ENCODE peak calls at places on chromosomes 6 and 20, in four cellular contexts. M is cardiac muscle cell; V is CD4-positive, CD25-positive, alpha-beta regulatory T cell; U is PC-3. R is an unnamed sample. For H3K4me1, the result is how much of the 10 kb centered on the place peaks cover.

GRCh38 chr6:38676974-38677544 is 25.9 kb downstream of the GLO1 start:
- DNase-seq in M (no peak), V (no peak), U (no peak), R (no peak)

GRCh38 chr6:138817799-138818198 is 21.9 kb downstream of the ECT2L start:
- DNase-seq in M (peak), V (no peak), U (peak), R (no peak)

GRCh38 chr6:165227644-165228329 is 81.6 kb downstream of the C6orf118 start:
- DNase-seq in M (no peak), V (no peak), U (peak), R (no peak)

GRCh38 chr6:31574106-31575061 is 981 bp upstream of the TNF start:
- DNase-seq in M (no peak), V (no peak), U (no peak), R (peak)

GRCh38 chr6:41548098-41548840 is 2.1 kb downstream of the FOXP4 start:
- DNase-seq in M (no peak), V (no peak), U (no peak), R (no peak)

GRCh38 chr20:31716818-31717477 is 5.7 kb downstream of the BCL2L1 start:
- DNase-seq in M (no peak), V (no peak), U (no peak), R (no peak)

GRCh38 chr6:24492475-24492874 is 2.3 kb upstream of the ALDH5A1 start:
- DNase-seq in M (peak), V (no peak), U (no peak), R (peak)

GRCh38 chr20:45407067-45407745 is 883 bp upstream of the DBNDD2 start:
- DNase-seq in M (peak), V (no peak), U (no peak), R (no peak)

GRCh38 chr20:61166324-61166723 is 85.7 kb upstream of the CDH4 start:
- DNase-seq in M (no peak), V (no peak), U (no peak), R (no peak)

GRCh38 chr6:22082278-22082677 is 214.6 kb downstream of the PRL start:
- DNase-seq in M (no peak), V (no peak), U (peak), R (no peak)

GRCh38 chr6:51660767-51661166 is 426.6 kb downstream of the PKHD1 start:
- DNase-seq in M (no peak), V (no peak), U (no peak), R (no peak)

GRCh38 chr20:56945057-56945456 is 316.0 kb downstream of the TFAP2C start:
- DNase-seq in M (no peak), V (no peak), U (peak), R (no peak)

GRCh38 chr6:88166493-88166900 is 350 bp upstream of the CNR1 start:
- DNase-seq in M (peak), V (no peak), U (no peak), R (no peak)

GRCh38 chr6:43359831-43360230 is 9.6 kb downstream of the ZNF318 start:
- DNase-seq in M (no peak), V (no peak), U (no peak), R (no peak)

GRCh38 chr6:2951723-2952122 is 19.6 kb downstream of the SERPINB6 start:
- DNase-seq in M (no peak), V (no peak), U (no peak), R (no peak)

GRCh38 chr6:144265061-144265357 is 20.1 kb upstream of the UTRN start:
- DNase-seq in M (peak), V (no peak), U (no peak), R (no peak)

GRCh38 chr6:101912266-101912665 is 518.8 kb downstream of the GRIK2 start:
- DNase-seq in M (no peak), V (no peak), U (no peak), R (no peak)

GRCh38 chr6:53484409-53485280 is 60.3 kb downstream of the GCLC start:
- DNase-seq in M (peak), V (peak), U (peak), R (peak)

GRCh38 chr6:136774228-136775041 is 17.8 kb downstream of the MAP3K5 start:
- DNase-seq in M (no peak), V (no peak), U (peak), R (no peak)

GRCh38 chr6:141260627-141261015 is 872.1 kb upstream of the GJE1 start:
- DNase-seq in M (no peak), V (no peak), U (no peak), R (no peak)

GRCh38 chr6:84052883-84053241 is 19.3 kb downstream of the MRAP2 start:
- DNase-seq in M (no peak), V (no peak), U (no peak), R (no peak)

GRCh38 chr6:81853975-81854374 is 101.5 kb upstream of the TENT5A start:
- DNase-seq in M (no peak), V (no peak), U (no peak), R (no peak)

GRCh38 chr20:33501000-33501399 is 11.1 kb downstream of the CBFA2T2 start:
- DNase-seq in M (no peak), V (no peak), U (no peak), R (no peak)

GRCh38 chr6:156060013-156060412 is 604.4 kb upstream of the NOX3 start:
- DNase-seq in M (no peak), V (no peak), U (no peak), R (no peak)

GRCh38 chr6:30882764-30883475 is 1.4 kb upstream of the DDR1 start:
- DNase-seq in M (peak), V (no peak), U (peak), R (no peak)

GRCh38 chr6:67683960-67684359 is 951.1 kb upstream of the ADGRB3 start:
- DNase-seq in M (no peak), V (no peak), U (peak), R (no peak)

GRCh38 chr20:49853640-49854039 is 41.0 kb downstream of the SLC9A8 start:
- DNase-seq in M (no peak), V (no peak), U (peak), R (no peak)

GRCh38 chr20:37345339-37346231 is at the start of gene SRC:
- DNase-seq in M (peak), V (peak), U (peak), R (peak)

GRCh38 chr6:161256390-161256789 is 17.5 kb downstream of the AGPAT4 start:
- DNase-seq in M (no peak), V (no peak), U (no peak), R (no peak)

GRCh38 chr6:115999256-115999655 is 61.4 kb downstream of the FRK start:
- DNase-seq in M (no peak), V (no peak), U (no peak), R (no peak)

GRCh38 chr6:56537223-56537770 is 105.4 kb downstream of the DST start:
- DNase-seq in M (no peak), V (no peak), U (no peak), R (no peak)

GRCh38 chr6:38058022-38058421 is 238.5 kb downstream of the ZFAND3 start:
- DNase-seq in M (no peak), V (no peak), U (peak), R (no peak)

GRCh38 chr20:36628076-36628475 is 17.9 kb downstream of the SLA2 start:
- DNase-seq in M (no peak), V (no peak), U (no peak), R (no peak)

GRCh38 chr6:165615629-165616028 is 47.4 kb downstream of the PDE10A start:
- DNase-seq in M (no peak), V (no peak), U (no peak), R (no peak)

GRCh38 chr6:125120054-125120590 is 33.5 kb upstream of the TPD52L1 start:
- DNase-seq in M (no peak), V (no peak), U (no peak), R (no peak)

GRCh38 chr6:42199106-42199981 is 4.6 kb upstream of the GUCA1B start:
- DNase-seq in M (no peak), V (no peak), U (peak), R (peak)

GRCh38 chr6:3731700-3732099 is 19.8 kb downstream of the PXDC1 start:
- DNase-seq in M (no peak), V (no peak), U (peak), R (no peak)

GRCh38 chr6:148835920-148836441 is 89.2 kb downstream of the UST start:
- DNase-seq in M (no peak), V (no peak), U (peak), R (no peak)

GRCh38 chr20:23435675-23436539 is 3.6 kb upstream of the CSTL1 start:
- DNase-seq in M (no peak), V (no peak), U (no peak), R (no peak)

GRCh38 chr6:41167173-41167963 is 4.5 kb upstream of the TREM2 start:
- DNase-seq in M (peak), V (no peak), U (peak), R (no peak)

DNA sequence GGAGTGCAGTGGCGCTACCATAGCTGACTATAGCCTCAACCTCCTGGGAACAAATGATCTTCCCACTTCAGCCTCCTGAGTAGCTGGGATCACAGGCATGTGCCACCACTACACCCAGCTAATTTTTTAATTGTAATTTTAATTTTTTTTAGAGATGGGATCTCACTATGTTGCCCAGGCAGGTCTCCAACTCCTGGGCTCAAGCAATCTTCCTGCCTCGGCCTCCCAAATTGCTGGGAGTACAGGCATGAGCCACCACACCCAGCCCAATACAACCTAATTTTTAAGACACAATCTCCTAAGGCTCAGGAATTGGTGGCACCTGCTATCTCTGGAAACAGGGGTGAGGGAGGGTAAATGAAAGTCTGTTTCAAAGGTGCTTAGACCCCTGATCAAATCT is 5.8 kb downstream of the ZBTB24 start:
- DNase-seq in M (no peak), V (no peak), U (no peak), R (no peak)
- H3K4me1 ChIP-seq in M (under half), V (half or more), U (under half), R (half or more)

GRCh38 chr6:33433001-33433559 is 13.2 kb downstream of the SYNGAP1 start:
- DNase-seq in M (no peak), V (no peak), U (no peak), R (no peak)
- H3K4me3 ChIP-seq in M (peak), V (no peak), U (no peak), R (peak)

GRCh38 chr6:134174790-134175531 is 122.5 kb upstream of the SLC2A12 start:
- DNase-seq in M (peak), V (peak), U (peak), R (peak)
- H3K4me1 ChIP-seq in M (under half), V (half or more), U (under half), R (under half)

GRCh38 chr20:3240776-3241363 is 1.9 kb upstream of the SLC4A11 start:
- DNase-seq in M (no peak), V (no peak), U (no peak), R (no peak)
- H3K4me3 ChIP-seq in M (no peak), V (no peak), U (no peak), R (no peak)